ENCODE peak calls at places on chromosomes 4 and X, in seven cellular contexts. U is tibial nerve, B is B cell, P is neural crest cell, S is endothelial cell, G is BJ, Z is pancreas. R is an unnamed sample.

GRCh38 chr4:55405073-55405472 is 9.3 kb downstream of the TMEM165 start:
- DNase-seq in U (no peak), B (no peak), P (no peak), S (no peak), G (no peak), Z (no peak), R (no peak)

GRCh38 chr4:110128092-110128989 is 70.1 kb downstream of the ELOVL6 start:
- DNase-seq in U (no peak), B (no peak), P (no peak), S (no peak), G (no peak), Z (no peak), R (no peak)

GRCh38 chr4:126238010-126238409 is 923.3 kb downstream of the FAT4 start:
- DNase-seq in U (no peak), B (no peak), P (no peak), S (no peak), G (no peak), Z (no peak), R (no peak)

GRCh38 chr4:2933566-2934076 is 29.6 kb downstream of the NOP14 start:
- DNase-seq in U (no peak), B (no peak), P (no peak), S (no peak), G (no peak), Z (peak), R (no peak)

GRCh38 chrX:151899622-151900021 is 13.1 kb upstream of the MAGEA4 start:
- DNase-seq in U (no peak), B (no peak), P (no peak), S (no peak), G (no peak), Z (no peak), R (no peak)

GRCh38 chr4:1047106-1047975 is 35.9 kb downstream of the FGFRL1 start:
- DNase-seq in U (no peak), B (no peak), P (no peak), S (peak), G (no peak), Z (peak), R (no peak)

GRCh38 chr4:63728480-63729177 is 680.6 kb downstream of the TECRL start:
- DNase-seq in U (no peak), B (no peak), P (no peak), S (peak), G (no peak), Z (no peak), R (no peak)

GRCh38 chr4:8205241-8205707 is 6.2 kb downstream of the SH3TC1 start:
- DNase-seq in U (no peak), B (no peak), P (no peak), S (no peak), G (no peak), Z (no peak), R (no peak)

GRCh38 chrX:17007134-17007768 is 60.8 kb downstream of the REPS2 start:
- DNase-seq in U (no peak), B (no peak), P (no peak), S (no peak), G (no peak), Z (no peak), R (peak)

GRCh38 chrX:133412246-133412645 is 3.0 kb downstream of the GPC4 start:
- DNase-seq in U (no peak), B (no peak), P (no peak), S (no peak), G (peak), Z (no peak), R (no peak)

GRCh38 chr4:15420642-15421041 is 7.2 kb upstream of the C1QTNF7 start:
- DNase-seq in U (no peak), B (no peak), P (peak), S (no peak), G (no peak), Z (no peak), R (no peak)
- TF ChIP-seq CTCF in U (no peak), B (no peak), P (no peak), S (no peak), G (no peak), Z (no peak), R (no peak)

GRCh38 chr4:142778908-142779307 is 67.2 kb downstream of the INPP4B start:
- DNase-seq in U (no peak), B (no peak), P (no peak), S (no peak), G (no peak), Z (no peak), R (no peak)
- TF ChIP-seq CTCF in U (no peak), B (no peak), P (no peak), S (no peak), G (no peak), Z (no peak), R (no peak)

GRCh38 chr4:146510942-146511341 is 10.8 kb downstream of the SLC10A7 start:
- DNase-seq in U (no peak), B (no peak), P (no peak), S (no peak), G (no peak), Z (no peak), R (no peak)
- TF ChIP-seq CTCF in U (no peak), B (no peak), P (peak), S (no peak), G (no peak), Z (no peak), R (no peak)

GRCh38 chr4:48907706-48908477 is 1.3 kb upstream of the OCIAD2 start:
- DNase-seq in U (no peak), B (no peak), P (no peak), S (no peak), G (no peak), Z (no peak), R (no peak)

GRCh38 chr4:48906283-48907173 is at the start of gene OCIAD2:
- DNase-seq in U (no peak), B (peak), P (peak), S (peak), G (no peak), Z (peak), R (peak)

GRCh38 chr4:48904101-48904500 is 2.5 kb downstream of the OCIAD2 start:
- DNase-seq in U (no peak), B (no peak), P (no peak), S (no peak), G (no peak), Z (no peak), R (no peak)

GRCh38 chr4:48904541-48905142 is 1.9 kb downstream of the OCIAD2 start:
- DNase-seq in U (no peak), B (no peak), P (no peak), S (no peak), G (no peak), Z (no peak), R (no peak)

DNA sequence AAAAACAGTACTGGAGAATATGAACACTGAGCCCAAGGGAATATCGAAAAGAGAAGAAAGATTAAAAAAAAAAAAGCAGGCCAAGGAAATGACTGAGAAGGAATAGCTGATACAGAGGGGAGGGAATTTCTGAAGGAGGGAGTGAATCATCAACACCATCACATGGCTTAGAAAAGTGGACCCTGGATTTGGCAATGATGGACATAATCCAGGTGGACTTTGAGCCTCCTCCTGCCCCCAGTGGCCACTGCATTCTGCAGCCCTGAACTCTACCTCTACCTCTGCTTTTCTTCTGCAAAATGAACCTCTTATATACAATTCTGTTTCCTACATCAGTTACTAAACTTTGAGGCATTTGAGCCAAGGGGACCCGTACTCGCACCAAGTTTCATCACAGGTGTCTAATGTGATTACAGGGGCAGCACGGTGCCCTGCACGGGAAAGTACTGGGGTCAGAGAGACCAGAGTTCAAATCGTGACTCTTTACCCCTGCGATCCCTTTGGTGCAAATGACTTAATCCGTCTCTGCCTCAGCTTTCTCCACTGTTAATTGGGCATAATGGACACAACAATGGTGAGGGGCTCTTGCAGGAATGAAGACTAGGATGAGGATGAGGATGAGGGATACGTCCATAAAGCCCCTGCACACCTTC is 1.1 kb downstream of the OCIAD2 start:
- DNase-seq in U (no peak), B (no peak), P (no peak), S (no peak), G (no peak), Z (no peak), R (no peak)
- TF ChIP-seq CTCF in U (no peak), B (no peak), P (peak), S (no peak), G (peak), Z (no peak), R (no peak)

DNA sequence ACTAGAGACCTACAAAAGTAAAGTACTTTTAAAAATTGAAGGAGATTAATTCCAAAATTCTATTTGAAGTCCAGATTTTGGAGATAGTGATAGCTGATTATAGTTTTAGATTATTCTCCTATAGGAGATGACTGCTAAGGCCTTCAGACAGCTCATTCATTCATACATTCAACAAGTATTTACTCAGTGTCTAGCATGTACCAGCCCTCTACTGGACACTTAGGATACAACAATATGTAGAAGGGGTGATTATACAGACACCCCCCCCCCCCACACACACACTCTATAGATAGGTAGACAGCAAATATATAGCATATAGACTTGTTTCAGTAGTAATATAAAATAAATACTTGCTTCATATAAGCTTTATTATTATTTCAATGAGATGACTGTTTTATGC is 60.4 kb upstream of the TAF9B start:
- DNase-seq in U (no peak), B (peak), P (no peak), S (no peak), G (no peak), Z (no peak), R (peak)
- TF ChIP-seq CTCF in U (no peak), B (peak), P (peak), S (peak), G (no peak), Z (no peak), R (peak)

DNA sequence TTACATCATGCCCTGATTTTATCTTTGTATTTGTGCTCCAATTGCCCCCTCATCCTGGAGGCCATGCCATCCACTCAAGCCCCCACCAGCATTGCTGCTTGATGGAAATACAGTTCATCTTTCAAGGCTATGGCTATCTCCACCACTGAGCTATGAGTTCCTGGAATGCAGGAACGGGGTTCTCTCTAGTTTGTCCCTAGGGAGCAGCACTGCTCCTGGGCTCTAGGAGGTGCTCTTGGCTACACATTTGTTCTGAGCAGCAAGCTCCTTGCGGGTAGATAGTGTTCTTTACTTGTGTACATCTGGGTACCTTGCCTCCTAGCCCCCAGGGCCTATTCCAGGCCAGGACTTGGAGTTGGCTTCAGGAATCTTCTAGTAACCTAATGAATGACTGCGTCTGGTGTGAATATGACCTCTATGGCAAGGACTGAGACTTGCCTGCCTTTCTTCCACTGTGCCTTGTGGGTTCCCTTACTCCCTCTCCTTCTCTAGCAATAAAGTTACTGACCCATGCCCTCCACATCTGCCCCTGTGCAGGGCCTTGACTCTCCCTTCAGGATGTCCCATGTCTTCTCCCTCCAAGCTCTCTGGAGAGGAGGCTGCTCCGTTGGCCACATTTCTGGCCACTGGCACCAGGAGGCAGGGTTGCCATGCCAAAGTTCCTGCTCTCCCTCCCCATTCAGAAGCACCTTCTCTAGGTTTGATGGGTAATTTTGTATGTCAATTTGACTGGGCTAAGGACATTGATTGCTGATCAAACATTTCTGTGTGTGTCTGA is 7.6 kb downstream of the CITED1 start:
- DNase-seq in U (no peak), B (no peak), P (no peak), S (no peak), G (no peak), Z (no peak), R (no peak)
- TF ChIP-seq CTCF in U (no peak), B (no peak), P (peak), S (no peak), G (peak), Z (no peak), R (peak)

DNA sequence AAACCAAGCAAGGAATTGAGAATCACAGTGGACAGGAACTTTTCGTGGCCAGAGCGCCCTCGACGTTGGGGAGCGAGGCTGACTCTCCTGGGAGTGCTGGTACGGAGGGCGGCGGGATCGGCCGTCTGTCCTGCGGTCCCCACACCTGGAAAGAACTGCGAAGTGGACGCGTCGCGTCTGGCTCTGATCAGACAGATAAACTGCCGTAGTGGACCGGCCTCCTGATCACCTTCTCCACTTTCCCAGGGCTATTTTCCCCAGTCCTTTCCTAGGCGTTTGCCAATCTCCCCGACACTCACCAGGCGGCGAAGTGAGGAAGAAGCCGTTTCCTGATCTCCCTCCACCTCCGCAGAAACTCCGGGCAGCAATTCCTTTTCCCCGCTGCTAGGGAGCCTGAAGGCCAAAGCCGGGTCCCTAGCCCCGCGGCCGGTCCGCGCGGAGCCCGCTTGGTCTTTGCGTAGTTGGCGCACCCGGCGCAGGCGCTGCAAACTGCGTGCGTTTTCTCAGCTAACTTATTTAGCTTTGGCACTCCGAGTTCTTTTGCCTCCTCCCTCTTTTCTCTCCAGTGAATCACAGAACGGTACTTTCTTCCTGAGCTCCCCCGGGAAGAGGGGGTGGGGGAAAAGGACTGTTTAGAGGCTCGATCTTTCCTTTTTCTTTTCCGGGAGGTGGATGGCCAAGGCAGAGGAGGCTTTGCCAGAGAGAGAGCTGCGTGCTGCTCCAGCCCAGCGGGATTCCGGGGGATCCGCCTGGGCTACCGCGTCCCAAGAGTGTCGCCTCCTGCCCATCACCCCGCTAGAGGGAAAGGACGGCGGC is at the start of gene ARSJ:
- DNase-seq in U (no peak), B (no peak), P (peak), S (peak), G (no peak), Z (peak), R (peak)
- TF ChIP-seq CTCF in U (no peak), B (no peak), P (peak), S (no peak), G (peak), Z (no peak), R (no peak)

GRCh38 chr4:141158219-141158618 is 24.9 kb upstream of the RNF150 start:
- DNase-seq in U (no peak), B (peak), P (no peak), S (no peak), G (no peak), Z (no peak), R (no peak)
- TF ChIP-seq CTCF in U (no peak), B (peak), P (peak), S (peak), G (peak), Z (peak), R (peak)

GRCh38 chr4:10593130-10593529 is 91.4 kb downstream of the CLNK start:
- DNase-seq in U (no peak), B (no peak), P (no peak), S (no peak), G (no peak), Z (no peak), R (no peak)
- TF ChIP-seq CTCF in U (no peak), B (no peak), P (no peak), S (no peak), G (no peak), Z (no peak), R (no peak)

R was measured in GM13977.